ENCODE peak calls at places on chromosome 5, in nine cellular contexts. W is mammary epithelial cell, R is NB4, L is RWPE1, C is uterus, I is GM13976, K is hepatocyte, B is HFF-Myc, O is heart left ventricle. T is an unnamed sample.

GRCh38 chr5:126847318-126848221 is 70.6 kb downstream of the LMNB1 start:
- DNase-seq in W (no peak), R (no peak), L (no peak), C (no peak), I (no peak), K (no peak), B (no peak), O (no peak), T (no peak)

GRCh38 chr5:149002053-149002452 is 60.8 kb downstream of the SH3TC2 start:
- DNase-seq in W (peak), R (peak), L (peak), C (no peak), I (no peak), K (peak), B (peak), O (no peak), T (peak)

GRCh38 chr5:31231171-31231570 is 37.7 kb downstream of the CDH6 start:
- DNase-seq in W (no peak), R (no peak), L (no peak), C (no peak), I (no peak), K (no peak), B (no peak), O (no peak), T (no peak)

GRCh38 chr5:169548315-169548714 is 35.3 kb upstream of the SPDL1 start:
- DNase-seq in W (peak), R (peak), L (peak), C (no peak), I (no peak), K (peak), B (peak), O (no peak), T (peak)

GRCh38 chr5:81848368-81848767 is 97.5 kb upstream of the SSBP2 start:
- DNase-seq in W (no peak), R (no peak), L (no peak), C (no peak), I (no peak), K (no peak), B (no peak), O (no peak), T (no peak)

GRCh38 chr5:54944364-54944763 is 41.0 kb downstream of the ESM1 start:
- DNase-seq in W (peak), R (peak), L (peak), C (no peak), I (peak), K (peak), B (peak), O (no peak), T (peak)

GRCh38 chr5:54514841-54515432 is 2.6 kb upstream of the SNX18 start:
- DNase-seq in W (no peak), R (no peak), L (no peak), C (no peak), I (no peak), K (no peak), B (peak), O (no peak), T (no peak)

GRCh38 chr5:128538249-128539037 is 398 bp upstream of the FBN2 start:
- DNase-seq in W (peak), R (peak), L (peak), C (peak), I (peak), K (peak), B (peak), O (peak), T (peak)

GRCh38 chr5:142873831-142874230 is 103.7 kb downstream of the ARHGAP26 start:
- DNase-seq in W (no peak), R (no peak), L (no peak), C (no peak), I (no peak), K (no peak), B (no peak), O (no peak), T (no peak)
- TF ChIP-seq CTCF in W (no peak), R (no peak), L (no peak), C (no peak), I (no peak), K (peak), B (peak), O (no peak), T (peak)

DNA sequence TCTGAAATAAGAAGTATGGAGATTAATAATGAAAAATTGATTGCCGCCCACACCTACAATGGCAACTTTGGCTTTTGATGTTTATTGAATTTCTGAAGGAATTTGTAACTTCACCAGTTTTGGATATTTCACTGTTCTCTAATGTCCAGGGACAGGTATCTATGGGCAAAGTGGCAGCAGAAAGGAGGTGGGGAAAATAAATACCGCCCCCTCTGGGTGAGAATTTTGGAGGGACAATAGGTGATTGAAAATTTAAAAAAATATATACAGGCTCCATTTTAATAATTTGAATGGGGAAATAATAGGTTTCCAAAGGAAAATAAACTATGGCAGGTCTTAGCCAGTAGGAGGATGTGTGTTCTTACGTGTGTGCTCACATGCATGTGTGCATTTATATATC is 1.3 kb downstream of the SCGB3A2 start:
- DNase-seq in W (no peak), R (no peak), L (no peak), C (no peak), I (no peak), K (no peak), B (no peak), O (no peak), T (no peak)
- TF ChIP-seq CTCF in W (no peak), R (no peak), L (no peak), C (no peak), I (no peak), K (no peak), B (no peak), O (no peak), T (no peak)

GRCh38 chr5:37710965-37711364 is 128.9 kb downstream of the GDNF start:
- DNase-seq in W (no peak), R (peak), L (no peak), C (no peak), I (no peak), K (no peak), B (no peak), O (no peak), T (no peak)
- TF ChIP-seq CTCF in W (no peak), R (no peak), L (no peak), C (no peak), I (no peak), K (no peak), B (no peak), O (no peak), T (no peak)

DNA sequence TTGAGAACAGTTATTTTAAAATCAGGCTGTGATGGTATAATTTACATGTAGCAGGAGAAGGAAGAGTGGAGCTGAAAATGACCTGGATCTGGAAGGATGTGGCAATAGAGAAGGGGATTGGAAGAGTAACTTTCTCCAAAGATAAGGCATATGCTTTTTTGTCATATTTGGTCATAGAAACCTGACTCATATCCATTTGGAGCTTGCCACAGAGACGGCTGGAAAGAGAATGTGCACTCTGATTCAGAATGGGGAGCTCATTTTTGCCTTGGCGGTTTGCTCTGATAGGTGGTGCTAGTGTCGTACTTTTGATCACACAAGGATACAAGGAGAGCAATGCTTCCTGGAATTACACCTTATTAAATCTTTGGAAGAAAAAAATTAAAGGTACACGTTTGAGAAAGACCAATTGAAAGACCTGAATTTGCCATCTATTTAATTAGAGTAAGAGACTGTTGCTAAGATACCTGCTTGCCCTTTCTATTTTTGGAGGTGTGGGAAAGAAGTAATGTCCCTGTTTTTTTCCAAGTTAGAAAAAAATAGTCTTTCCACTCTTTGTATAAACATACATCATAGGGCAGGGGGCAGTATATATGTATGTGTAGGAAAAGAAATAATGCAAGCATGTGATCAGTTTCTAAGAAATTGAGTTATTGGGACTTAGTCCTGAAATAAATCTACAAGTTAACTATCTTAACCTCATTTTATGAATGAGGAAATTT is 5.4 kb downstream of the LSM11 start:
- DNase-seq in W (peak), R (no peak), L (peak), C (peak), I (no peak), K (peak), B (peak), O (no peak), T (no peak)
- TF ChIP-seq CTCF in W (no peak), R (no peak), L (no peak), C (no peak), I (no peak), K (no peak), B (no peak), O (no peak), T (no peak)

DNA sequence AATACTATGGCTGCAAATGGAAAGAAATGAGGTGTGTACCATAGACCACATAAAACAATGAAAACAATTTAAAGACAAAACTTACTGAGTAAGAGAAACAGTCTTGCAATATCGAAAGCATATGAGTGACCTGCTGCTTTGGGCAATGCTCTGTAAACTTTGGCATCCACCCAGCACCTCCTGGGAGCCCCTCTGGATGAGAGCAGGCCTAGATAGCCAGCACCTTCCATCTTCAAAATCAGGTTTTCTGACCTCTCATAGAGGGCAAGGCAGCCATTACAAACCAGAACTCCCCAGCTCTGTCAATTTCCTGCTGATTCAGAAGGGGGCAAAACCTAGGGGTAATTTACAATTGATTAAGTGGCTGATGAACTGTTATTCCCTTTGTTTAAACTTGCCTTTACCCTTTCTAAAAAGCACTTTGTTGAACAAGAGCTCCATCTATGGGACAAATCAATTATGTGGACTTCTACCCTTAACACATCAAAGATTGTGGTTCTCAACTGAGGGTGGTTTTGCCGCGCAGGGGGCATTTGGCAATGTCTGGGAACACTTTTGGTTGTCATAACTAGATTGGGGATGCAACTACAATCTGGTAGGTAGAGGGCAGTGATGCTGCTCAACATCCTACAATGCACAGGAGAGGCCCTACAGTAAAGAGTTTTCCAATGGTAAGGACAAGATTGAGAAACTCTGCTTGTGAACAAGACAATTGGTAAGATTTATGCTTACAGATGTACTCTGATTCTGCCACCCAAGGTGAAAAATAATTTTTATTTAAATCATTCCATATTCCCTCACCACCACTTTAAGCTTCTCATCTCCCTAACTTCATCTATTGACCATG is 184.2 kb downstream of the MARCHF11 start:
- DNase-seq in W (peak), R (peak), L (peak), C (no peak), I (no peak), K (peak), B (peak), O (no peak), T (no peak)
- TF ChIP-seq CTCF in W (peak), R (peak), L (peak), C (peak), I (no peak), K (peak), B (peak), O (peak), T (peak)

GRCh38 chr5:109611061-109611460 is 78.7 kb upstream of the MAN2A1 start:
- DNase-seq in W (no peak), R (no peak), L (no peak), C (no peak), I (no peak), K (no peak), B (no peak), O (no peak), T (no peak)
- TF ChIP-seq CTCF in W (no peak), R (no peak), L (no peak), C (no peak), I (no peak), K (no peak), B (no peak), O (no peak), T (no peak)

DNA sequence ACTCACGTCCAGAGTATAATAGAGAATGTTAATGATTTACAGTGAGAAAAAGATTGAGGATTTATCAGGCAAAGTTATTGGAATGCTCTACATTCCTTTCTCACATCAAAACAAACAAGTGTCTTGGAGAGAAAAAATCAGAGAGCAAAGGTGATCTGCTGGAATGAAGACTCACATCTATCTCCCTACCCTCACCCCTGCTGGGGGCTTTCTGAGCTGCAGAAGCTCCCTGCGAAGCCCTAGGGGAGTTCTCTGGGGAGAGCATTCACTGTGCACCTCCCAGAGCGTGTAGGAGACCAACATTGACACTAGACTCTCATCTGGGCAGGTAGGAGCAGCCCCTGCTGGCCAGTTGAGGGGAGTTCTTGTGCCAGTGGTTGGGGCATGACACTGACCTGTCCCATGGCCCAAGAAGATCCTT is 76.6 kb upstream of the ADAMTS16 start:
- DNase-seq in W (no peak), R (peak), L (no peak), C (no peak), I (no peak), K (no peak), B (no peak), O (no peak), T (no peak)
- TF ChIP-seq CTCF in W (no peak), R (peak), L (no peak), C (no peak), I (peak), K (peak), B (peak), O (no peak), T (no peak)

GRCh38 chr5:113608113-113608551 is 94.6 kb downstream of the YTHDC2 start:
- DNase-seq in W (peak), R (peak), L (no peak), C (no peak), I (no peak), K (no peak), B (peak), O (no peak), T (no peak)
- TF ChIP-seq CTCF in W (no peak), R (no peak), L (no peak), C (no peak), I (no peak), K (no peak), B (no peak), O (no peak), T (no peak)

DNA sequence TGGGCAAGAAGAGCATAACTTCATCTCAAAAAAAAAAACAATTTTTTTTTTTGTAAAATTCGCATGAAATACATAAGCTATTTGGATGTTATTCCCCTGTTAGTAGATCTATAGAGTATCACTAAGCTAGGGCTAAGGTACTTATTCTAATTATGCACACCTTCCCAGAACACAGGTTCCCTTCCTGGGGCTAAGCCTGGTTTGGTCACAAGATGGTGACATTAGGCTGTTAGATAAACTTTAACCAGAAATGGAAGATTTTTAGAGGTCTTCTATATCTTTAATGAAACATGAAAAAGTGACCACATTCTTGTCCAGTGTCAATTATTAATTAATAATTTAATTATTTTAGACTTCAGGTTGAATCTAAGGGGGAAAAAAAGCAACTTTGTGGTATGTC is 433.5 kb downstream of the CDH18 start:
- DNase-seq in W (no peak), R (no peak), L (no peak), C (no peak), I (no peak), K (no peak), B (no peak), O (no peak), T (no peak)
- TF ChIP-seq CTCF in W (no peak), R (no peak), L (no peak), C (no peak), I (no peak), K (no peak), B (no peak), O (no peak), T (no peak)

GRCh38 chr5:171162602-171163001 is 146.4 kb upstream of the TLX3 start:
- DNase-seq in W (no peak), R (peak), L (peak), C (no peak), I (peak), K (peak), B (no peak), O (no peak), T (no peak)
- TF ChIP-seq CTCF in W (peak), R (peak), L (peak), C (no peak), I (no peak), K (peak), B (peak), O (no peak), T (peak)

T was measured in AG09319.